ENCODE peak calls at places on chromosomes 16 and 17, in five cellular contexts. G is nephron progenitor cell, X is HFF-Myc, S is epithelial cell of proximal tubule, I is GM13976. A is an unnamed sample.

GRCh38 chr17:74043976-74044375 is 159.5 kb upstream of the RPL38 start:
- DNase-seq in S (no peak), X (no peak), G (no peak), I (no peak), A (no peak)

GRCh38 chr16:85912271-85912974 is 13.5 kb downstream of the IRF8 start:
- DNase-seq in X (no peak), I (no peak), G (no peak), S (no peak), A (peak)

GRCh38 chr16:4900750-4901149 is 36.2 kb downstream of the PPL start:
- DNase-seq in I (no peak), S (no peak), X (no peak), G (no peak), A (no peak)

GRCh38 chr16:49862694-49863093 is 6.8 kb upstream of the ZNF423 start:
- DNase-seq in I (no peak), G (no peak), X (no peak), S (no peak), A (no peak)

GRCh38 chr17:51133365-51133764 is 12.7 kb upstream of the SPAG9 start:
- DNase-seq in G (no peak), X (no peak), S (no peak), I (no peak), A (no peak)

GRCh38 chr17:63039342-63039741 is 73.3 kb downstream of the TANC2 start:
- DNase-seq in S (no peak), G (no peak), I (no peak), X (no peak), A (no peak)

GRCh38 chr17:4777969-4778760 is 6.5 kb downstream of the TM4SF5 start:
- DNase-seq in G (no peak), S (no peak), X (no peak), I (no peak), A (no peak)

GRCh38 chr17:83180996-83181481 is 101.6 kb downstream of the METRNL start:
- DNase-seq in G (no peak), S (no peak), X (no peak), I (no peak), A (peak)

GRCh38 chr16:31360296-31360695 is 5.3 kb downstream of the ITGAX start:
- DNase-seq in G (no peak), I (no peak), X (no peak), S (no peak), A (no peak)

GRCh38 chr17:11768981-11769380 is 170.7 kb downstream of the DNAH9 start:
- DNase-seq in S (no peak), G (no peak), I (no peak), X (no peak), A (no peak)

GRCh38 chr17:11768106-11768505 is 169.8 kb downstream of the DNAH9 start:
- DNase-seq in I (no peak), G (no peak), S (no peak), X (no peak), A (no peak)

GRCh38 chr17:11772031-11772430 is 173.8 kb downstream of the DNAH9 start:
- DNase-seq in X (no peak), G (no peak), I (no peak), S (no peak), A (no peak)
- TF ChIP-seq CTCF in X (no peak), G (no peak), I (no peak), S (no peak), A (no peak)

GRCh38 chr17:60229189-60229802 is 79.5 kb downstream of the CA4 start:
- DNase-seq in I (no peak), S (no peak), G (no peak), X (peak), A (no peak)
- TF ChIP-seq CTCF in I (no peak), S (no peak), G (no peak), X (peak), A (no peak)

DNA sequence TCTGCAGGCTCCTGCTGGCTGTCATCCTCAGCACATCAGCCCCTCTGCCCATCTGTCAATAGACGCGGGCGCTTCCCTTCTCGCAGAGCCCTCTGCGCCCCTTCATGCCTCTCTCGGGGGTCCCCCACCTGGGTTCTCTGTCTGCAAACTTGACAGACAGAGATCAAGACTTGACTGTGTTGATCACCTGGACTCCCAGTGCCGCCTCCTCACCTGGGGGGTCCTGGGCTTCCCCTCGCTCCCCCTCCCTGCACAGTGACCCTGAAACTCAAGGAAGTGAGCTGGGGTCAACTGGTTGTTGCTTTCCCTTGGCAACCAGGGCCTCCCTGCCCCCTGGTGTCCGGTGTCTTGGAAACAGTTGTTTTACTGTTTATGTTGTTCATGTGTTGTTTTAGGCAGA is 31.9 kb downstream of the RNF213 start:
- DNase-seq in X (no peak), S (no peak), G (peak), I (no peak), A (no peak)
- TF ChIP-seq CTCF in X (no peak), S (no peak), G (peak), I (no peak), A (no peak)

DNA sequence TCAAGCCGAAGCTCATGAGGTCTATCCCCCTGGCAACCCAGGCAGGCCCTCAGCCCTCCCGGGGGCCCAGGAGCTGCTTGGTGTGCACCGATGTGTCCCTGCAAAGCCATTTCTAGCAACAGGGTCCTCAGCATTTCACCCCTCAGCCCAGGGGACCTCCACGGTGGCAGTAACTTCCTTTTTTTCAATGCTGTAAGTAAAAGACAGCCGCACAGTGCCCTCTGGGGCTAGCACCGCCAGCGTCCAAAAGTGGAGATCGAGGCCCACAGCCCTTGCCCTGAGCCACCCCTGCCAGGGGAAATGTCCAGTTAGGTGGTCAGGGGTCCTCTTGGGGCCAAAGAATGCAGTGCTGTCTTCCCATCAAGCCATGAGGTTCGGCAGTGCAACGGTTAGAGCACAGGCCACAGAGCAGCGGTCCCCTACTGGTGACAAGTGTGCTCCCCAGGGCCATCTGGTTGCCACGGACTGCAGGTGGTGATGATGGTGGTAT is 79.9 kb downstream of the LITAF start:
- DNase-seq in S (no peak), X (no peak), G (no peak), I (no peak), A (no peak)
- TF ChIP-seq CTCF in S (no peak), X (no peak), G (no peak), I (no peak), A (peak)

GRCh38 chr16:84245933-84246678 is 6.3 kb upstream of the KCNG4 start:
- DNase-seq in S (no peak), I (no peak), G (no peak), X (no peak), A (no peak)
- TF ChIP-seq CTCF in S (no peak), I (no peak), G (no peak), X (no peak), A (no peak)

GRCh38 chr17:31538080-31538762 is 146.7 kb downstream of the RAB11FIP4 start:
- DNase-seq in G (no peak), X (no peak), S (no peak), I (peak), A (no peak)

GRCh38 chr17:31537558-31537957 is 146.1 kb downstream of the RAB11FIP4 start:
- DNase-seq in X (no peak), I (no peak), G (no peak), S (no peak), A (no peak)

GRCh38 chr17:31540602-31541307 is 149.3 kb downstream of the RAB11FIP4 start:
- DNase-seq in S (no peak), G (no peak), X (no peak), I (no peak), A (no peak)

GRCh38 chr17:31544186-31544585 is 152.7 kb downstream of the RAB11FIP4 start:
- DNase-seq in G (no peak), I (no peak), X (no peak), S (no peak), A (no peak)

DNA sequence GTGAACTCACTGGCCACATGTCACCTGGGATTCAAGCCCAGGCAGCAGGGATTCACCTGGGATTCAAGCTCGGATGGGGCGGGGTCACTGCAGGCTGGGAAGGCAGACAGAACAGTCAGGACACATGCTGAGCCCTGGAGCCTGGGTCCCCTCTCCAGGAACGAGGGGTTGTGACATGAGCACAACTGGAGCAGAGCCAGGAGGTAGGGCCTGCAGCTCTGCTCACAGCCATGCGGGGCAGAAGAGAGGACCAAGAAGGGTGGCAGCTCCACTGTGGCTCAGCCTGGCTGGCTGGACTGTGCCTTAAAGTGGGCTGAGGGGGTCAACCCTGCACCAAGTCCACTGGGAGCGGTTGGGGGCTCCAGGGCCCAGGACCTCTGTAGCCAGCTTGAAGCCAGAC is 150.1 kb downstream of the RAB11FIP4 start:
- DNase-seq in I (no peak), S (no peak), G (no peak), X (no peak), A (no peak)
- TF ChIP-seq CTCF in I (no peak), S (peak), G (no peak), X (no peak), A (peak)

GRCh38 chr17:43779145-43780125 is 658 bp upstream of the DUSP3 start:
- DNase-seq in S (no peak), I (no peak), G (no peak), X (no peak), A (no peak)
- TF ChIP-seq CTCF in S (peak), I (no peak), G (no peak), X (no peak), A (no peak)

GRCh38 chr17:80922580-80923160 is 69.0 kb upstream of the CHMP6 start:
- DNase-seq in I (no peak), G (no peak), X (no peak), S (no peak), A (no peak)

GRCh38 chr17:80921741-80922579 is 69.7 kb upstream of the CHMP6 start:
- DNase-seq in G (no peak), X (no peak), I (no peak), S (no peak), A (peak)

GRCh38 chr17:80924807-80925610 is 66.6 kb upstream of the CHMP6 start:
- DNase-seq in X (no peak), G (no peak), S (no peak), I (no peak), A (no peak)

GRCh38 chr17:80924111-80924806 is 67.4 kb upstream of the CHMP6 start:
- DNase-seq in I (no peak), S (no peak), X (no peak), G (no peak), A (no peak)

GRCh38 chr17:80923211-80924110 is 68.2 kb upstream of the CHMP6 start:
- DNase-seq in G (no peak), X (no peak), S (no peak), I (no peak), A (no peak)
- TF ChIP-seq CTCF in G (no peak), X (no peak), S (no peak), I (no peak), A (no peak)

GRCh38 chr17:36183001-36183810 is 6.8 kb upstream of the TBC1D3B start:
- DNase-seq in X (no peak), I (peak), S (no peak), G (peak), A (peak)
- TF ChIP-seq CTCF in X (no peak), I (no peak), S (no peak), G (no peak), A (no peak)

GRCh38 chr17:44968225-44969143 is at the start of gene C1QL1:
- DNase-seq in S (no peak), X (no peak), G (peak), I (peak), A (peak)
- TF ChIP-seq CTCF in S (peak), X (no peak), G (peak), I (no peak), A (no peak)

A was measured in CD14-positive monocyte.